ENCODE peak calls at places on chromosomes 13 and 19, in eight cellular contexts. One of them, this sample, is unnamed.

GRCh38 chr13:99196466-99197256 is 4.0 kb upstream of the UBAC2 start:
- DNase-seq in hepatocyte: no peak
- DNase-seq in HCT116: peak
- DNase-seq in GM23248: no peak
- DNase-seq in neural progenitor cell: no peak
- DNase-seq in PC-9: peak
- DNase-seq in DND-41: no peak
- DNase-seq in fibroblast of lung: no peak
- DNase-seq in this sample: peak

GRCh38 chr13:51148952-51149573 is 38.0 kb upstream of the C13orf42 start:
- DNase-seq in hepatocyte: peak
- DNase-seq in HCT116: peak
- DNase-seq in GM23248: peak
- DNase-seq in neural progenitor cell: peak
- DNase-seq in PC-9: peak
- DNase-seq in DND-41: no peak
- DNase-seq in fibroblast of lung: peak
- DNase-seq in this sample: peak

GRCh38 chr13:101360525-101360924 is 55.8 kb downstream of the NALCN start:
- DNase-seq in hepatocyte: no peak
- DNase-seq in HCT116: no peak
- DNase-seq in GM23248: no peak
- DNase-seq in neural progenitor cell: no peak
- DNase-seq in PC-9: no peak
- DNase-seq in DND-41: no peak
- DNase-seq in fibroblast of lung: no peak
- DNase-seq in this sample: no peak

GRCh38 chr19:18507021-18507726 is 14.7 kb downstream of the ELL start:
- DNase-seq in hepatocyte: no peak
- DNase-seq in HCT116: no peak
- DNase-seq in GM23248: no peak
- DNase-seq in neural progenitor cell: no peak
- DNase-seq in PC-9: peak
- DNase-seq in DND-41: peak
- DNase-seq in fibroblast of lung: peak
- DNase-seq in this sample: peak

GRCh38 chr13:76043882-76044281 is 407.8 kb downstream of the LMO7 start:
- DNase-seq in hepatocyte: no peak
- DNase-seq in HCT116: no peak
- DNase-seq in GM23248: no peak
- DNase-seq in neural progenitor cell: peak
- DNase-seq in PC-9: no peak
- DNase-seq in DND-41: no peak
- DNase-seq in fibroblast of lung: no peak
- DNase-seq in this sample: no peak

GRCh38 chr13:114140909-114141255 is 8.5 kb upstream of the RASA3 start:
- DNase-seq in hepatocyte: no peak
- DNase-seq in HCT116: no peak
- DNase-seq in GM23248: no peak
- DNase-seq in neural progenitor cell: no peak
- DNase-seq in PC-9: no peak
- DNase-seq in DND-41: no peak
- DNase-seq in fibroblast of lung: no peak
- DNase-seq in this sample: no peak

GRCh38 chr13:33633701-33634525 is 184.0 kb upstream of the RFC3 start:
- DNase-seq in hepatocyte: no peak
- DNase-seq in HCT116: no peak
- DNase-seq in GM23248: peak
- DNase-seq in neural progenitor cell: no peak
- DNase-seq in PC-9: no peak
- DNase-seq in DND-41: no peak
- DNase-seq in fibroblast of lung: peak
- DNase-seq in this sample: no peak

GRCh38 chr19:1256646-1257474 is 8.5 kb downstream of the MIDN start:
- DNase-seq in hepatocyte: no peak
- DNase-seq in HCT116: no peak
- DNase-seq in GM23248: peak
- DNase-seq in neural progenitor cell: no peak
- DNase-seq in PC-9: no peak
- DNase-seq in DND-41: no peak
- DNase-seq in fibroblast of lung: no peak
- DNase-seq in this sample: no peak

GRCh38 chr19:13803038-13803437 is 7.8 kb downstream of the ZSWIM4 start:
- DNase-seq in hepatocyte: no peak
- DNase-seq in HCT116: no peak
- DNase-seq in GM23248: no peak
- DNase-seq in neural progenitor cell: no peak
- DNase-seq in PC-9: peak
- DNase-seq in DND-41: no peak
- DNase-seq in fibroblast of lung: no peak
- DNase-seq in this sample: no peak

GRCh38 chr19:1857648-1858326 is 5.6 kb downstream of the KLF16 start:
- DNase-seq in hepatocyte: no peak
- DNase-seq in HCT116: no peak
- DNase-seq in GM23248: no peak
- DNase-seq in neural progenitor cell: no peak
- DNase-seq in PC-9: no peak
- DNase-seq in DND-41: no peak
- DNase-seq in fibroblast of lung: no peak
- DNase-seq in this sample: no peak

GRCh38 chr19:51595776-51596175 is 24.7 kb downstream of the ZNF175 start:
- DNase-seq in hepatocyte: no peak
- DNase-seq in HCT116: no peak
- DNase-seq in GM23248: no peak
- DNase-seq in neural progenitor cell: no peak
- DNase-seq in PC-9: no peak
- DNase-seq in DND-41: no peak
- DNase-seq in fibroblast of lung: no peak
- DNase-seq in this sample: no peak

GRCh38 chr19:51598159-51598915 is 27.3 kb downstream of the ZNF175 start:
- DNase-seq in hepatocyte: no peak
- DNase-seq in HCT116: no peak
- DNase-seq in GM23248: no peak
- DNase-seq in neural progenitor cell: no peak
- DNase-seq in PC-9: no peak
- DNase-seq in DND-41: no peak
- DNase-seq in fibroblast of lung: no peak
- DNase-seq in this sample: no peak

GRCh38 chr19:51602189-51602854 is 27.9 kb downstream of the SIGLEC5 start:
- DNase-seq in hepatocyte: no peak
- DNase-seq in HCT116: no peak
- DNase-seq in GM23248: no peak
- DNase-seq in neural progenitor cell: no peak
- DNase-seq in PC-9: no peak
- DNase-seq in DND-41: no peak
- DNase-seq in fibroblast of lung: no peak
- DNase-seq in this sample: no peak

GRCh38 chr19:51599084-51599483 is 28.0 kb downstream of the ZNF175 start:
- DNase-seq in hepatocyte: no peak
- DNase-seq in HCT116: no peak
- DNase-seq in GM23248: no peak
- DNase-seq in neural progenitor cell: no peak
- DNase-seq in PC-9: no peak
- DNase-seq in DND-41: no peak
- DNase-seq in fibroblast of lung: no peak
- DNase-seq in this sample: no peak

DNA sequence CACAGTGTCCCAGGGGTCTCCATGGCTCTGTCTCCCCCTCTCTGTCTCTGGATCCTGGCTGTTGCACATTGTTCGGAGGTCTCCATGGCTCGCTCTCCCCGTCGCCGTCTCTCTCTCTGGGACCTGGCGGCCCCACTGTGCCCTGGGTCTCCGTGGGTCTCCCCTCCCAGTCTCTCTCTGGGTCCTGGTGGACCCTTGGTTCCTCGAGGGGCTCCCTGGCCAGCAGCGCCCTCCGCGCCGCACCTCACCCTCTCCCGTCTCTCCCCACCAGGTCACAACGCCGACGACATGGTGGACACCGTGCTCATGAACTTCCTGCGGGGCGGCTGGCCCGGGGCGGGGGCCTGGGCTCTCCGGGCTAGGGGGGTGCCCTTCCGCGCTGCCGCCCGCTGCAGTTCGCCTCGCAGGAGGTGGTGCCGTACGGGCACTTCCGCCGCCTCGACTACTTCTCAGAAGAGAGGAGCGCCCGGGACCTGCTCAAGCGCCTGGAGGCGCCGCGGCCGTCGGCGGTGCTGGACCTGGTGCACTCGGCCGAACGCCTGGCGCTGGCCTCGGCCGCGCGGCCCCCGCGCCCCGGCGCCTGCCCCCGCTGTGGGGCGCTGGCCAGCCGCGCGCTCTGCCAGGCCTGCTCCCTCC is 29.1 kb downstream of the SIGLEC5 start:
- DNase-seq in hepatocyte: no peak
- DNase-seq in HCT116: no peak
- DNase-seq in GM23248: no peak
- DNase-seq in neural progenitor cell: no peak
- DNase-seq in PC-9: no peak
- DNase-seq in DND-41: no peak
- DNase-seq in fibroblast of lung: no peak
- DNase-seq in this sample: no peak
- H2AFZ ChIP-seq in hepatocyte: no peak
- H2AFZ ChIP-seq in HCT116: no peak
- H2AFZ ChIP-seq in GM23248: no peak
- H2AFZ ChIP-seq in neural progenitor cell: no peak
- H2AFZ ChIP-seq in PC-9: no peak
- H2AFZ ChIP-seq in DND-41: no peak
- H2AFZ ChIP-seq in fibroblast of lung: no peak
- H2AFZ ChIP-seq in this sample: no peak

GRCh38 chr13:66301482-66301881 is 928.7 kb downstream of the PCDH9 start:
- DNase-seq in hepatocyte: no peak
- DNase-seq in HCT116: no peak
- DNase-seq in GM23248: no peak
- DNase-seq in neural progenitor cell: no peak
- DNase-seq in PC-9: no peak
- DNase-seq in DND-41: no peak
- DNase-seq in fibroblast of lung: no peak
- DNase-seq in this sample: no peak

GRCh38 chr13:66305960-66306617 is 924.0 kb downstream of the PCDH9 start:
- DNase-seq in hepatocyte: no peak
- DNase-seq in HCT116: no peak
- DNase-seq in GM23248: no peak
- DNase-seq in neural progenitor cell: no peak
- DNase-seq in PC-9: no peak
- DNase-seq in DND-41: peak
- DNase-seq in fibroblast of lung: no peak
- DNase-seq in this sample: no peak
- H2AFZ ChIP-seq in hepatocyte: no peak
- H2AFZ ChIP-seq in HCT116: no peak
- H2AFZ ChIP-seq in GM23248: no peak
- H2AFZ ChIP-seq in neural progenitor cell: no peak
- H2AFZ ChIP-seq in PC-9: no peak
- H2AFZ ChIP-seq in DND-41: peak
- H2AFZ ChIP-seq in fibroblast of lung: no peak
- H2AFZ ChIP-seq in this sample: no peak

DNA sequence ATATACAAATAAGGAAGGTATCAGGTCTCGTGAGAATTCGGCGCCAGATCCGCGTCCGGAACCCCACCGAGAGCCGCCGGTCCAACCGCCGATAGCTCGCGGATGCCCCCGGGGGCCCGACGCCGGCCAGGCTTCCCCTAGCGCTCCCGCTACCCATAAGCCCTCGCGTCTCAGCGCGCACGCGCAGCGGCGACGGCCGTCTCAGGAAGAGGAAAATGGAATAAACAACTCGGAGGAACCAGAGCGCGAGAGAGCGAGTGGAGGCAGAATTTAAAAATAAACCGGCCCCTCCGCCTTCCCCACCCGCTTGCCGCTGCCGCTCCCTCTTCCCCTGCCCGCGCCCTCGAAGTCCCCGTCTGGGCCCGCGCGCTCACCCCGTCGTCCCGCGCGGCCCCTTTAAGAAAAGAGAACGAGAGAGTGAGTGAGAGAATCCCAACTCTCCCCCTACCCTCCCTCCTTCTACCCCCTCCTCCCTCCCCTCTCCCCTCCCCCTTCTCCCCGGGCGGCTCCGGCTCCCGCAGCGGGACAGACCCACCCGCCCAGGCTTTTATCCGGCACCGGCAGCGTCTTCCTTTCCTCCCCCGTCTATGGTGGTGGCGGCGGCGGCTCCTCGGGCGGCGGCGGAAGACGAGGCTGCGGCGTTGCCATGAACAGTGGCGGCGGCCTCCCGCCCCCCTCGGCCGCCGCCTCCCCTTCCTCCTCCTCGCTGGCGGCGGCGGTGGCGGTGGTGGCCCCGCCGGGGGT is at the start of gene PAN3:
- DNase-seq in hepatocyte: peak
- DNase-seq in HCT116: peak
- DNase-seq in GM23248: peak
- DNase-seq in neural progenitor cell: peak
- DNase-seq in PC-9: peak
- DNase-seq in DND-41: peak
- DNase-seq in fibroblast of lung: peak
- DNase-seq in this sample: peak
- H2AFZ ChIP-seq in hepatocyte: peak
- H2AFZ ChIP-seq in HCT116: no peak
- H2AFZ ChIP-seq in GM23248: peak
- H2AFZ ChIP-seq in neural progenitor cell: peak
- H2AFZ ChIP-seq in PC-9: peak
- H2AFZ ChIP-seq in DND-41: peak
- H2AFZ ChIP-seq in fibroblast of lung: peak
- H2AFZ ChIP-seq in this sample: peak

DNA sequence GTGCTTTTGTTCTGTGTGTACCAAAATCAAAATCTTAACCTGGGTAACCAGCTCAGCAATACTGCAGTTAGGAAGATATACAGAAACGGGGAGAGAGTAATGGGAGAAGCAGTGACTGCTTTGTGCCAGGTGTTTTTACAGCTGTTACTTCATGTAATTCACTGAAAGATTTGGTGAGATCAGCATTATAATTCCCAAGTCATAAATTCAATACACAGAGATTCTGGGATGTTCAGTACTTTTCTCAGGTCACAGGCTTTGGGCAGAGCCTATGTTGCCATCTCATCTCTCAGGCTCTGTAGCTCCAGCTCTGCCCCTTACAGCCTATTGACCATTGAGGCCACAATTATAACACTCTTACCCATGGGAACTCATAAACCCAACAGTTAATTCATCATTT is 138.5 kb downstream of the ZAR1L start:
- DNase-seq in hepatocyte: no peak
- DNase-seq in HCT116: no peak
- DNase-seq in GM23248: no peak
- DNase-seq in neural progenitor cell: no peak
- DNase-seq in PC-9: no peak
- DNase-seq in DND-41: no peak
- DNase-seq in fibroblast of lung: no peak
- DNase-seq in this sample: no peak
- H2AFZ ChIP-seq in hepatocyte: no peak
- H2AFZ ChIP-seq in HCT116: no peak
- H2AFZ ChIP-seq in GM23248: no peak
- H2AFZ ChIP-seq in neural progenitor cell: no peak
- H2AFZ ChIP-seq in PC-9: no peak
- H2AFZ ChIP-seq in DND-41: no peak
- H2AFZ ChIP-seq in fibroblast of lung: no peak
- H2AFZ ChIP-seq in this sample: no peak

DNA sequence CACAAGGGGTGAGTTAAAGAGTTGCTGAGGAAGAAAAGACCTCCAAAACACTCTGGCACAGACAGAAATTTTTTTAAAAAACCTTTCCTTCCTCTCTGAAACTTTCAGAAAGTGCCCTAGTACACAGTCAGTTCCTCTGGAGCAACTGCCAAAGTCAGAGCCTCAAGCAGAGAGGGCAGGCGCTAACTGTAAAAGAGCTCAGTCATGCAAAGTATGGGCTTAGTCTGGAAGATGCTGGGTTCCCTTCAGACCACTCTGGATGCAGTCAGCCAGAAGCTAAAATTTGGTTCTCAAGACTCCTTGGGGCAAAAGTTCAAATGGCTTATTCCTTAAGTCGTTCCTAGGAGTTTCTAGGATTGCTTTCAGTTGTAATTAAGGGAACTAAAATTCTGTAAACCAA is 671.6 kb downstream of the PCDH9 start:
- DNase-seq in hepatocyte: no peak
- DNase-seq in HCT116: no peak
- DNase-seq in GM23248: no peak
- DNase-seq in neural progenitor cell: peak
- DNase-seq in PC-9: no peak
- DNase-seq in DND-41: no peak
- DNase-seq in fibroblast of lung: peak
- DNase-seq in this sample: no peak
- H2AFZ ChIP-seq in hepatocyte: no peak
- H2AFZ ChIP-seq in HCT116: no peak
- H2AFZ ChIP-seq in GM23248: no peak
- H2AFZ ChIP-seq in neural progenitor cell: no peak
- H2AFZ ChIP-seq in PC-9: no peak
- H2AFZ ChIP-seq in DND-41: no peak
- H2AFZ ChIP-seq in fibroblast of lung: no peak
- H2AFZ ChIP-seq in this sample: no peak